ENCODE peak calls at places on chromosomes 11 and 22, in six cellular contexts. One of them, this sample, is unnamed. For H3K4me1 and H3K9me3, the result is how much of the 10 kb centered on the place peaks cover.

GRCh38 chr11:8168485-8169257 is at the start of gene RIC3:
- DNase-seq in left ventricle myocardium inferior: peak
- DNase-seq in HAP-1: no peak
- DNase-seq in heart left ventricle: peak
- DNase-seq in stomach: peak
- DNase-seq in OCI-LY7: no peak
- DNase-seq in this sample: peak

GRCh38 chr11:31796523-31797226 is 14.4 kb downstream of the PAX6 start:
- DNase-seq in left ventricle myocardium inferior: no peak
- DNase-seq in HAP-1: no peak
- DNase-seq in heart left ventricle: no peak
- DNase-seq in stomach: no peak
- DNase-seq in OCI-LY7: no peak
- DNase-seq in this sample: no peak

GRCh38 chr22:17303840-17304779 is 65.2 kb upstream of the CECR2 start:
- DNase-seq in left ventricle myocardium inferior: no peak
- DNase-seq in HAP-1: no peak
- DNase-seq in heart left ventricle: no peak
- DNase-seq in stomach: peak
- DNase-seq in OCI-LY7: peak
- DNase-seq in this sample: peak

GRCh38 chr22:43566021-43566420 is 154.2 kb downstream of the MPPED1 start:
- DNase-seq in left ventricle myocardium inferior: no peak
- DNase-seq in HAP-1: no peak
- DNase-seq in heart left ventricle: no peak
- DNase-seq in stomach: no peak
- DNase-seq in OCI-LY7: no peak
- DNase-seq in this sample: no peak

GRCh38 chr11:127238321-127238720 is 237.8 kb upstream of the KIRREL3 start:
- DNase-seq in left ventricle myocardium inferior: no peak
- DNase-seq in HAP-1: no peak
- DNase-seq in heart left ventricle: no peak
- DNase-seq in stomach: no peak
- DNase-seq in OCI-LY7: no peak
- DNase-seq in this sample: no peak

GRCh38 chr11:12164061-12165014 is 53.9 kb downstream of the MICAL2 start:
- DNase-seq in left ventricle myocardium inferior: no peak
- DNase-seq in HAP-1: peak
- DNase-seq in heart left ventricle: no peak
- DNase-seq in stomach: no peak
- DNase-seq in OCI-LY7: no peak
- DNase-seq in this sample: no peak

GRCh38 chr22:49209452-49210195 is 618.0 kb downstream of the BRD1 start:
- DNase-seq in left ventricle myocardium inferior: peak
- DNase-seq in HAP-1: peak
- DNase-seq in heart left ventricle: no peak
- DNase-seq in stomach: peak
- DNase-seq in OCI-LY7: no peak
- DNase-seq in this sample: no peak

GRCh38 chr11:111570796-111571195 is 30.3 kb downstream of the LAYN start:
- DNase-seq in left ventricle myocardium inferior: no peak
- DNase-seq in HAP-1: no peak
- DNase-seq in heart left ventricle: no peak
- DNase-seq in stomach: no peak
- DNase-seq in OCI-LY7: no peak
- DNase-seq in this sample: no peak

GRCh38 chr11:31000412-31000811 is 369.1 kb downstream of the DCDC1 start:
- DNase-seq in left ventricle myocardium inferior: no peak
- DNase-seq in HAP-1: no peak
- DNase-seq in heart left ventricle: no peak
- DNase-seq in stomach: no peak
- DNase-seq in OCI-LY7: no peak
- DNase-seq in this sample: no peak

GRCh38 chr11:104024572-104024971 is 11.9 kb upstream of the DDI1 start:
- DNase-seq in left ventricle myocardium inferior: no peak
- DNase-seq in HAP-1: no peak
- DNase-seq in heart left ventricle: no peak
- DNase-seq in stomach: no peak
- DNase-seq in OCI-LY7: no peak
- DNase-seq in this sample: no peak

DNA sequence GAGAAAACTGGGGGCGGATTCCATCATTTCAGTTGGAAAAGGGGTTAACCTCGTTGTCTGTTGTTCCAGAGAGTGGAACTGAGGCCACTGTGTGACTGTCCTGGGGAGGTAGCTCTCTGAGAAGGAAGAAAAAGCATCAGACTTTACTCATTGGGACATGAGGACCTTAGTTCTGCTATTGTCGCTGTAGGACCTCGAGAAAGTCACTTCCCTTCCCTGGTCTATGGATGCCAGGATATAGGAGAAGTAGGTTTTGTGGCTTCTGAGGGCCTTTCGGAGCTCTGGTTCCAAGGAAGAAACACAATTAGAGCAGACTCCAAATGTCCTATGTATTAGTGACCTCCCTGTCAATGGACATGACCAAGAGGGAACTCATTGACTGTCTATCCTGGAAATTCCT is 6.2 kb downstream of the MYO18B start:
- DNase-seq in left ventricle myocardium inferior: no peak
- DNase-seq in HAP-1: no peak
- DNase-seq in heart left ventricle: no peak
- DNase-seq in stomach: no peak
- DNase-seq in OCI-LY7: no peak
- DNase-seq in this sample: no peak
- H3K4me1 ChIP-seq in left ventricle myocardium inferior: half or more
- H3K4me1 ChIP-seq in HAP-1: under half
- H3K4me1 ChIP-seq in heart left ventricle: under half
- H3K4me1 ChIP-seq in stomach: under half
- H3K4me1 ChIP-seq in OCI-LY7: under half
- H3K4me1 ChIP-seq in this sample: under half

GRCh38 chr11:91305402-91305801 is 919.2 kb upstream of the FAT3 start:
- DNase-seq in left ventricle myocardium inferior: no peak
- DNase-seq in HAP-1: no peak
- DNase-seq in heart left ventricle: no peak
- DNase-seq in stomach: no peak
- DNase-seq in OCI-LY7: no peak
- DNase-seq in this sample: no peak

GRCh38 chr11:91308069-91308468 is 916.5 kb upstream of the FAT3 start:
- DNase-seq in left ventricle myocardium inferior: no peak
- DNase-seq in HAP-1: no peak
- DNase-seq in heart left ventricle: no peak
- DNase-seq in stomach: no peak
- DNase-seq in OCI-LY7: no peak
- DNase-seq in this sample: no peak

GRCh38 chr11:91314521-91314920 is 910.1 kb upstream of the FAT3 start:
- DNase-seq in left ventricle myocardium inferior: no peak
- DNase-seq in HAP-1: no peak
- DNase-seq in heart left ventricle: no peak
- DNase-seq in stomach: no peak
- DNase-seq in OCI-LY7: no peak
- DNase-seq in this sample: no peak

GRCh38 chr11:91310085-91310484 is 914.5 kb upstream of the FAT3 start:
- DNase-seq in left ventricle myocardium inferior: no peak
- DNase-seq in HAP-1: no peak
- DNase-seq in heart left ventricle: no peak
- DNase-seq in stomach: no peak
- DNase-seq in OCI-LY7: no peak
- DNase-seq in this sample: no peak
- H3K9me3 ChIP-seq in left ventricle myocardium inferior: under half
- H3K9me3 ChIP-seq in HAP-1: under half
- H3K9me3 ChIP-seq in heart left ventricle: under half
- H3K9me3 ChIP-seq in stomach: under half
- H3K9me3 ChIP-seq in OCI-LY7: under half
- H3K9me3 ChIP-seq in this sample: under half

GRCh38 chr11:774873-775592 is 2.3 kb downstream of the GATD1 start:
- DNase-seq in left ventricle myocardium inferior: no peak
- DNase-seq in HAP-1: no peak
- DNase-seq in heart left ventricle: no peak
- DNase-seq in stomach: no peak
- DNase-seq in OCI-LY7: no peak
- DNase-seq in this sample: no peak
- H3K4me3 ChIP-seq in left ventricle myocardium inferior: peak
- H3K4me3 ChIP-seq in HAP-1: peak
- H3K4me3 ChIP-seq in heart left ventricle: no peak
- H3K4me3 ChIP-seq in stomach: no peak
- H3K4me3 ChIP-seq in OCI-LY7: peak
- H3K4me3 ChIP-seq in this sample: no peak

GRCh38 chr22:36379593-36380361 is 8.0 kb downstream of the MYH9 start:
- DNase-seq in left ventricle myocardium inferior: no peak
- DNase-seq in HAP-1: no peak
- DNase-seq in heart left ventricle: peak
- DNase-seq in stomach: no peak
- DNase-seq in OCI-LY7: no peak
- DNase-seq in this sample: no peak
- H3K4me1 ChIP-seq in left ventricle myocardium inferior: half or more
- H3K4me1 ChIP-seq in HAP-1: under half
- H3K4me1 ChIP-seq in heart left ventricle: half or more
- H3K4me1 ChIP-seq in stomach: half or more
- H3K4me1 ChIP-seq in OCI-LY7: half or more
- H3K4me1 ChIP-seq in this sample: under half

GRCh38 chr11:74871037-74871436 is 77.9 kb downstream of the XRRA1 start:
- DNase-seq in left ventricle myocardium inferior: no peak
- DNase-seq in HAP-1: no peak
- DNase-seq in heart left ventricle: no peak
- DNase-seq in stomach: no peak
- DNase-seq in OCI-LY7: peak
- DNase-seq in this sample: no peak
- H3K9me3 ChIP-seq in left ventricle myocardium inferior: half or more
- H3K9me3 ChIP-seq in HAP-1: under half
- H3K9me3 ChIP-seq in heart left ventricle: half or more
- H3K9me3 ChIP-seq in stomach: half or more
- H3K9me3 ChIP-seq in OCI-LY7: under half
- H3K9me3 ChIP-seq in this sample: under half

DNA sequence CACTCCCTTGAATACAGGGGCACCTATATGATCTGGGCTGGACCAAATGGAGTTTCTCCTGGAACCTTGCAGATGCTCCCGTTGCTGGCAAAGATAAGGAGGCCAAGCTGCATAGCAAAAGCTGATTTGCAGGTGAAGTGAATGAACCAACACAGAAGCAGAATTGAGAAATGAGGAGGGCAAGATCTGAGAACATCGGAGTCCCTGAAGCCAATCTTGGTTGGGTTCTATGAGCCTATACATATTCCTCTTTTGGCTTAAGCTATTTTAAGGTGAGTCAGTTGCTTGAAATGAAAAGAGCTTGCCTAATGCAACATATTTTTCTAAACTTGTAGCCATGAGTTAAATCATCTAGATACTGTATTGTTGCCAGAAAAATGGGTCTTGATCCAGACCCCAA is 23.5 kb downstream of the WEE1 start:
- DNase-seq in left ventricle myocardium inferior: no peak
- DNase-seq in HAP-1: no peak
- DNase-seq in heart left ventricle: no peak
- DNase-seq in stomach: no peak
- DNase-seq in OCI-LY7: peak
- DNase-seq in this sample: no peak
- H3K4me3 ChIP-seq in left ventricle myocardium inferior: no peak
- H3K4me3 ChIP-seq in HAP-1: no peak
- H3K4me3 ChIP-seq in heart left ventricle: no peak
- H3K4me3 ChIP-seq in stomach: no peak
- H3K4me3 ChIP-seq in OCI-LY7: peak
- H3K4me3 ChIP-seq in this sample: no peak

GRCh38 chr22:19578180-19579004 is 54.2 kb upstream of the CLDN5 start:
- DNase-seq in left ventricle myocardium inferior: no peak
- DNase-seq in HAP-1: no peak
- DNase-seq in heart left ventricle: no peak
- DNase-seq in stomach: no peak
- DNase-seq in OCI-LY7: no peak
- DNase-seq in this sample: no peak
- H3K4me1 ChIP-seq in left ventricle myocardium inferior: under half
- H3K4me1 ChIP-seq in HAP-1: under half
- H3K4me1 ChIP-seq in heart left ventricle: under half
- H3K4me1 ChIP-seq in stomach: under half
- H3K4me1 ChIP-seq in OCI-LY7: under half
- H3K4me1 ChIP-seq in this sample: under half

DNA sequence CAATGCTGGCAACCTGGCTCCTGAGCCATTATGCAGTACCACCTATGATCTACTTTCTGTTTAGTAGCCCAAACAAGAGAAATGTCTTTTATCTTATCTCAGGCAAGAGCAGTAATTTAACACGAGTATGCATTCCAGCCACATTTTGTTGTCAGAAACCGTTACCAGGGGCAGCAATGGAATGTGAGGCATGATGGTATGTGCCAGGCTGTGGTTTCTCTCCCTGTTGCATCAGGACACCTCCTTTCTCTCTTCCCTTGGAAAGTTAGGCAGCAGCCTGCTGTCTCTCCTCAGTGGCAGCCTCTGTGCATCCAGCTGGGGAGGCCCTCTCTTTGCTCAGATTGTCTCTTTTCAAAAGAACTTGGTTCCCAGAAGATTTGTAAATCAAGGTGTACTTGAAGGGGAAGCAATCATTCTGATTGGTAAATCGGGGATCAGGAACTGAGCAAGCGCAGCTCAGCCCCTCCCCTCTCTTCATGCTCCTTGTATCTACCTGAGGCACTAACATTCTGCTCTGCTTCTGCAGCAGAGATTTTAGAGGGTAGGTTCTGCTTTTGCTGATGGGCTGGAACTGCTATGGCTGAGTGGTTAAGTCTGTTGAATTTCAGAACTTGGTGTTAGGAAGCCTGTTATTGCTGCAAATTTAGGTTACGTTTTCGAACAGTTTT is 229.2 kb downstream of the ADAMTS15 start:
- DNase-seq in left ventricle myocardium inferior: peak
- DNase-seq in HAP-1: no peak
- DNase-seq in heart left ventricle: peak
- DNase-seq in stomach: no peak
- DNase-seq in OCI-LY7: no peak
- DNase-seq in this sample: no peak
- H3K9me3 ChIP-seq in left ventricle myocardium inferior: under half
- H3K9me3 ChIP-seq in HAP-1: under half
- H3K9me3 ChIP-seq in heart left ventricle: under half
- H3K9me3 ChIP-seq in stomach: under half
- H3K9me3 ChIP-seq in OCI-LY7: under half
- H3K9me3 ChIP-seq in this sample: under half